ENCODE peak calls at places on chromosome 12, in four cellular contexts. J is AG10803; P is foreskin keratinocyte; A is activated naive CD8-positive, alpha-beta T cell treated with anti-CD3 and anti-CD28 coated beads, Interleukin-2, amount 50 U/mL, for 24 hours. B is an unnamed sample.
A peak's percentile ranks its signal among the peaks of the same experiment; 100 is the strongest.

GRCh38 chr12:109275173-109275572 is 33.9 kb downstream of the FOXN4 start:
- DNase-seq in J (no peak), A (no peak), P (no peak), B (no peak)

GRCh38 chr12:68034567-68034966 is 45.3 kb downstream of the IFNG-AS1 start:
- DNase-seq in A (no peak), J (no peak), P (no peak), B (no peak)

GRCh38 chr12:105617141-105617540 is 286.6 kb downstream of the C12orf75 start:
- DNase-seq in J (peak; percentile 20), P (peak; percentile 58), A (no peak), B (peak; percentile 62)

GRCh38 chr12:124174949-124175348 is 119.9 kb upstream of the RFLNA start:
- DNase-seq in J (peak; percentile 71), P (no peak), A (no peak), B (peak; percentile 29)

GRCh38 chr12:104172564-104172935 is 34.5 kb upstream of the NFYB start:
- DNase-seq in P (no peak), A (no peak), J (no peak), B (no peak)

GRCh38 chr12:109575683-109576082 is 2.1 kb downstream of the MVK start:
- DNase-seq in P (no peak), J (no peak), A (no peak), B (no peak)

GRCh38 chr12:80262372-80263170 is 163.2 kb downstream of the OTOGL start:
- DNase-seq in J (peak; percentile 59), P (no peak), A (no peak), B (peak; percentile 40)

GRCh38 chr12:108321688-108322087 is 17.4 kb downstream of the CMKLR1 start:
- DNase-seq in A (no peak), P (no peak), J (no peak), B (peak; percentile 65)

GRCh38 chr12:118371354-118372282 is 1.1 kb downstream of the TAOK3 start:
- DNase-seq in P (peak; percentile 9), J (peak; percentile 26), A (peak; percentile 27), B (peak; percentile 35)

GRCh38 chr12:124039276-124039675 is 66.3 kb downstream of the ZNF664 start:
- DNase-seq in J (peak; percentile 62), P (no peak), A (no peak), B (peak; percentile 70)

GRCh38 chr12:70052931-70053497 is 190.2 kb upstream of the CNOT2 start:
- DNase-seq in P (peak; percentile 76), J (peak; percentile 79), A (no peak), B (peak; percentile 51)

GRCh38 chr12:91383106-91383505 is 200.5 kb upstream of the DCN start:
- DNase-seq in A (no peak), P (no peak), J (no peak), B (no peak)

GRCh38 chr12:98916106-98916505 is 271.0 kb downstream of the APAF1 start:
- DNase-seq in A (no peak), P (peak; percentile 42), J (no peak), B (no peak)

GRCh38 chr12:117494833-117495714 is 133.6 kb upstream of the NOS1 start:
- DNase-seq in A (no peak), J (no peak), P (no peak), B (no peak)

GRCh38 chr12:15435597-15435996 is 113.3 kb downstream of the PTPRO start:
- DNase-seq in P (peak; percentile 20), A (no peak), J (peak; percentile 5), B (no peak)

GRCh38 chr12:12221560-12221959 is 45.3 kb downstream of the LRP6 start:
- DNase-seq in P (no peak), J (no peak), A (no peak), B (no peak)

GRCh38 chr12:120757226-120757742 is 31.7 kb downstream of the ACADS start:
- DNase-seq in J (no peak), P (no peak), A (no peak), B (no peak)

GRCh38 chr12:90129369-90130030 is 420.9 kb upstream of the ATP2B1 start:
- DNase-seq in P (peak; percentile 51), A (no peak), J (no peak), B (no peak)

GRCh38 chr12:132476421-132476820 is 13.5 kb upstream of the FBRSL1 start:
- DNase-seq in P (no peak), A (no peak), J (no peak), B (no peak)

GRCh38 chr12:110689002-110689600 is at the start of gene HVCN1:
- DNase-seq in J (no peak), A (peak; percentile 67), P (peak; percentile 4), B (peak; percentile 26)

GRCh38 chr12:120534703-120535655 is 823 bp downstream of the RNF10 start:
- DNase-seq in P (peak; percentile 67), J (peak; percentile 76), A (peak; percentile 54), B (peak; percentile 80)

GRCh38 chr12:110930348-110931314 is 10.3 kb upstream of the MYL2 start:
- DNase-seq in J (no peak), A (no peak), P (no peak), B (no peak)

GRCh38 chr12:96908170-96908675 is 1.2 kb downstream of the NEDD1 start:
- DNase-seq in P (no peak), A (peak; percentile 10), J (no peak), B (no peak)

GRCh38 chr12:24898606-24899005 is 50.3 kb downstream of the BCAT1 start:
- DNase-seq in P (no peak), J (no peak), A (no peak), B (no peak)

GRCh38 chr12:68611094-68611818 is 557 bp downstream of the RAP1B start:
- DNase-seq in J (peak; percentile 82), P (no peak), A (peak; percentile 53), B (peak; percentile 69)

GRCh38 chr12:131940121-131940520 is 9.6 kb upstream of the EP400 start:
- DNase-seq in A (no peak), P (peak; percentile 53), J (no peak), B (no peak)

GRCh38 chr12:52759218-52759617 is 17.9 kb downstream of the KRT76 start:
- DNase-seq in A (no peak), P (no peak), J (no peak), B (no peak)

GRCh38 chr12:111636209-111636928 is 37.3 kb upstream of the ATXN2 start:
- DNase-seq in J (peak; percentile 92), A (no peak), P (no peak), B (no peak)

GRCh38 chr12:18343708-18344107 is 82.4 kb downstream of the PIK3C2G start:
- DNase-seq in A (no peak), J (no peak), P (no peak), B (no peak)

GRCh38 chr12:12091977-12092663 is 21.4 kb downstream of the BCL2L14 start:
- DNase-seq in P (no peak), J (no peak), A (no peak), B (no peak)

GRCh38 chr12:24617471-24617870 is 331.4 kb downstream of the BCAT1 start:
- DNase-seq in J (no peak), P (no peak), A (no peak), B (peak; percentile 59)

GRCh38 chr12:11795910-11796459 is 146.5 kb downstream of the ETV6 start:
- DNase-seq in J (peak; percentile 31), P (peak; percentile 91), A (no peak), B (peak; percentile 78)

GRCh38 chr12:102444707-102445106 is 35.7 kb downstream of the IGF1 start:
- DNase-seq in P (no peak), A (no peak), J (no peak), B (no peak)

GRCh38 chr12:9626291-9626690 is 18.6 kb upstream of the KLRB1 start:
- DNase-seq in P (no peak), J (no peak), A (no peak), B (no peak)